ENCODE peak calls at places on chromosomes 5 and 9, in six cellular contexts. G is stimulated activated CD8-positive, alpha-beta memory T cell treated with anti-CD3 and anti-CD28 coated beads, Interleukin-15, amount 100 ng/mL, for 1 hour; N is NCI-H2029; L is choroid plexus epithelial cell; Q is activated CD4-positive, CD25-positive, alpha-beta regulatory T cell; J is neural crest cell. H is an unnamed sample.

GRCh38 chr5:10634056-10634455 is 70.2 kb downstream of the ANKRD33B start:
- DNase-seq in G (no peak), J (no peak), L (no peak), Q (no peak), N (no peak), H (no peak)

GRCh38 chr5:52466749-52467148 is 321.0 kb upstream of the ITGA1 start:
- DNase-seq in L (no peak), J (no peak), Q (no peak), G (no peak), N (no peak), H (no peak)

GRCh38 chr5:179209359-179210150 is 135.7 kb downstream of the ADAMTS2 start:
- DNase-seq in L (peak), Q (no peak), J (no peak), N (no peak), G (no peak), H (no peak)

GRCh38 chr9:133961226-133962165 is 30.6 kb downstream of the VAV2 start:
- DNase-seq in J (no peak), L (no peak), G (no peak), N (no peak), Q (no peak), H (no peak)

GRCh38 chr9:29211003-29211584 is 1637.8 kb upstream of the C9orf72 start:
- DNase-seq in L (no peak), Q (no peak), J (no peak), G (no peak), N (no peak), H (no peak)

GRCh38 chr5:24788829-24789509 is 144.2 kb upstream of the CDH10 start:
- DNase-seq in J (no peak), L (peak), Q (no peak), G (no peak), N (no peak), H (no peak)

GRCh38 chr5:174426388-174426787 is 298.0 kb upstream of the MSX2 start:
- DNase-seq in L (no peak), N (no peak), J (no peak), Q (no peak), G (no peak), H (no peak)

GRCh38 chr9:14089051-14089798 is 224.7 kb downstream of the NFIB start:
- DNase-seq in J (no peak), L (peak), N (no peak), Q (no peak), G (no peak), H (no peak)

GRCh38 chr5:53922508-53923498 is 362.4 kb downstream of the NDUFS4 start:
- DNase-seq in L (no peak), Q (no peak), J (no peak), G (no peak), N (peak), H (no peak)

GRCh38 chr5:163106098-163106497 is 331.3 kb upstream of the CCNG1 start:
- DNase-seq in J (no peak), G (no peak), L (no peak), Q (no peak), N (no peak), H (no peak)

GRCh38 chr5:163533229-163533628 is 27.8 kb downstream of the MAT2B start:
- DNase-seq in Q (no peak), J (no peak), G (no peak), N (no peak), L (no peak), H (no peak)

GRCh38 chr5:154373729-154374179 is 72.0 kb upstream of the SAP30L start:
- DNase-seq in N (no peak), Q (no peak), G (no peak), L (no peak), J (no peak), H (no peak)

GRCh38 chr9:121833061-121833460 is 181.6 kb downstream of the DAB2IP start:
- DNase-seq in J (no peak), G (no peak), Q (no peak), N (no peak), L (no peak), H (no peak)

GRCh38 chr9:17531642-17532254 is 47.1 kb upstream of the SH3GL2 start:
- DNase-seq in N (no peak), J (peak), L (peak), Q (no peak), G (no peak), H (no peak)

GRCh38 chr9:91143642-91144041 is 218.1 kb downstream of the AUH start:
- DNase-seq in J (no peak), G (no peak), Q (no peak), N (no peak), L (no peak), H (no peak)

GRCh38 chr9:15711531-15712295 is 158.9 kb downstream of the CCDC171 start:
- DNase-seq in J (no peak), G (no peak), L (peak), N (no peak), Q (no peak), H (no peak)

GRCh38 chr5:95727764-95728191 is 3.4 kb upstream of the RHOBTB3 start:
- DNase-seq in G (no peak), Q (no peak), N (peak), J (no peak), L (peak), H (no peak)

GRCh38 chr9:97705354-97705950 is 8.3 kb upstream of the XPA start:
- DNase-seq in N (no peak), L (peak), J (no peak), Q (no peak), G (no peak), H (no peak)

GRCh38 chr5:154858972-154859950 is 834 bp downstream of the CNOT8 start:
- DNase-seq in J (no peak), Q (no peak), N (peak), G (no peak), L (peak), H (no peak)

GRCh38 chr5:68378204-68378830 is 162.8 kb downstream of the PIK3R1 start:
- DNase-seq in N (no peak), Q (no peak), J (no peak), L (no peak), G (no peak), H (no peak)

GRCh38 chr9:86549434-86549833 is 195.2 kb upstream of the TUT7 start:
- DNase-seq in N (no peak), G (no peak), L (peak), J (no peak), Q (no peak), H (no peak)

GRCh38 chr5:149203896-149204544 is 62.7 kb downstream of the ABLIM3 start:
- DNase-seq in G (no peak), N (no peak), Q (no peak), L (peak), J (no peak), H (no peak)

GRCh38 chr5:39453606-39454005 is 28.8 kb upstream of the DAB2 start:
- DNase-seq in G (no peak), L (no peak), N (no peak), J (no peak), Q (no peak), H (no peak)

GRCh38 chr9:79233542-79233941 is 338.2 kb upstream of the TLE4 start:
- DNase-seq in J (no peak), Q (no peak), L (peak), G (no peak), N (no peak), H (no peak)

GRCh38 chr9:83154087-83154736 is 91.3 kb upstream of the RASEF start:
- DNase-seq in J (no peak), G (no peak), L (peak), N (no peak), Q (no peak), H (no peak)

GRCh38 chr5:1062761-1063568 is 48.9 kb downstream of the SLC12A7 start:
- DNase-seq in G (no peak), L (no peak), N (no peak), Q (no peak), J (no peak), H (no peak)

GRCh38 chr5:143491644-143492043 is 88.2 kb upstream of the NR3C1 start:
- DNase-seq in Q (no peak), N (no peak), J (no peak), G (no peak), L (peak), H (no peak)

GRCh38 chr9:26129216-26129615 is 451.0 kb upstream of the TUSC1 start:
- DNase-seq in N (no peak), L (no peak), Q (no peak), J (no peak), G (no peak), H (no peak)

GRCh38 chr5:2169862-2170820 is 287.4 kb upstream of the IRX4 start:
- DNase-seq in L (no peak), G (no peak), N (no peak), J (no peak), Q (no peak), H (no peak)

H was measured in NCI-H1048.